ENCODE peak calls at places on chromosomes 11 and 22, in seven cellular contexts. Z is endodermal cell, C is GM13977, T is EH, S is germinal center, O is IMR-90, L is T1000. P is an unnamed sample.

GRCh38 chr22:19955241-19956128 is 13.9 kb upstream of the TXNRD2 start:
- DNase-seq in L (no peak), T (no peak), C (no peak), O (no peak), S (no peak), Z (peak), P (no peak)

GRCh38 chr11:117833401-117833891 is 8.9 kb upstream of the FXYD2 start:
- DNase-seq in L (no peak), T (no peak), O (no peak), S (no peak), C (no peak), Z (peak), P (no peak)

GRCh38 chr11:8671242-8671641 is 11.2 kb downstream of the TRIM66 start:
- DNase-seq in O (peak), C (no peak), L (peak), Z (peak), S (no peak), T (peak), P (peak)

GRCh38 chr11:123405123-123405592 is 24.9 kb upstream of the GRAMD1B start:
- DNase-seq in L (no peak), Z (peak), C (no peak), T (peak), S (no peak), O (no peak), P (no peak)

GRCh38 chr11:35990816-35991215 is 47.0 kb downstream of the LDLRAD3 start:
- DNase-seq in S (no peak), C (no peak), T (no peak), Z (no peak), L (no peak), O (no peak), P (no peak)

GRCh38 chr11:18371279-18371678 is 23.1 kb upstream of the LDHA start:
- DNase-seq in S (no peak), Z (no peak), L (no peak), O (no peak), T (no peak), C (no peak), P (no peak)

GRCh38 chr11:118956847-118957469 is 860 bp downstream of the UPK2 start:
- DNase-seq in T (no peak), C (no peak), L (no peak), S (no peak), O (no peak), Z (no peak), P (no peak)

GRCh38 chr11:37812281-37812880 is 1214.3 kb upstream of the RAG2 start:
- DNase-seq in S (no peak), C (no peak), Z (peak), T (no peak), O (no peak), L (no peak), P (no peak)

GRCh38 chr11:100991541-100991940 is 138.1 kb downstream of the PGR start:
- DNase-seq in Z (no peak), T (peak), O (peak), L (no peak), C (no peak), S (no peak), P (no peak)

GRCh38 chr11:118690553-118691304 is 11.3 kb upstream of the TREH start:
- DNase-seq in Z (no peak), T (no peak), L (no peak), C (no peak), S (no peak), O (no peak), P (no peak)

GRCh38 chr22:40661661-40662060 is 17.6 kb upstream of the MCHR1 start:
- DNase-seq in T (no peak), O (no peak), L (no peak), Z (no peak), C (no peak), S (no peak), P (no peak)

GRCh38 chr11:72039108-72039850 is 40.6 kb downstream of the IL18BP start:
- DNase-seq in T (peak), C (no peak), Z (no peak), L (no peak), S (no peak), O (peak), P (peak)

GRCh38 chr11:44338721-44339529 is 29.0 kb upstream of the ALX4 start:
- DNase-seq in C (no peak), L (no peak), Z (no peak), O (no peak), S (no peak), T (no peak), P (no peak)

GRCh38 chr22:19480173-19480568 is 451 bp downstream of the CDC45 start:
- DNase-seq in C (no peak), Z (no peak), S (no peak), T (no peak), L (no peak), O (no peak), P (no peak)

GRCh38 chr22:27705391-27706080 is 96.0 kb downstream of the MN1 start:
- DNase-seq in T (no peak), O (no peak), S (no peak), C (no peak), L (no peak), Z (no peak), P (no peak)

GRCh38 chr11:109865558-109866186 is 227.5 kb upstream of the ZC3H12C start:
- DNase-seq in O (no peak), T (no peak), C (no peak), S (no peak), L (no peak), Z (peak), P (no peak)

GRCh38 chr11:35235944-35236666 is 97.1 kb downstream of the CD44 start:
- DNase-seq in S (no peak), Z (no peak), L (peak), O (no peak), T (no peak), C (no peak), P (peak)

GRCh38 chr11:69654660-69655478 is 13.9 kb downstream of the CCND1 start:
- DNase-seq in L (peak), Z (peak), S (no peak), C (no peak), O (peak), T (peak), P (no peak)

GRCh38 chr11:131064373-131064991 is 148.2 kb upstream of the SNX19 start:
- DNase-seq in Z (peak), O (peak), L (no peak), T (peak), C (peak), S (peak), P (peak)

GRCh38 chr11:46920709-46921108 is 2.4 kb upstream of the LRP4 start:
- DNase-seq in S (no peak), L (peak), Z (no peak), T (peak), O (peak), C (no peak), P (peak)

GRCh38 chr11:66082936-66083698 is 13.0 kb downstream of the PACS1 start:
- DNase-seq in T (peak), S (no peak), Z (no peak), L (no peak), O (no peak), C (no peak), P (peak)

GRCh38 chr22:25334091-25334490 is 114.7 kb downstream of the CRYBB2 start:
- DNase-seq in O (peak), S (peak), C (no peak), T (no peak), Z (peak), L (no peak), P (peak)

GRCh38 chr11:19116971-19117759 is at the start of gene ZDHHC13:
- DNase-seq in O (peak), S (peak), C (peak), L (peak), Z (peak), T (peak), P (peak)

GRCh38 chr22:47053013-47053864 is 290.8 kb downstream of the TBC1D22A start:
- DNase-seq in L (no peak), T (no peak), Z (no peak), C (no peak), O (no peak), S (no peak), P (no peak)

GRCh38 chr11:121449123-121449522 is 3.0 kb upstream of the SORL1 start:
- DNase-seq in L (no peak), C (no peak), Z (no peak), T (no peak), O (no peak), S (no peak), P (no peak)

GRCh38 chr22:45531944-45532631 is 29.4 kb downstream of the FBLN1 start:
- DNase-seq in O (no peak), C (no peak), S (no peak), Z (no peak), T (no peak), L (no peak), P (no peak)

GRCh38 chr11:117823294-117823940 is 1.1 kb downstream of the FXYD2 start:
- DNase-seq in C (peak), L (no peak), S (no peak), O (no peak), T (no peak), Z (peak), P (no peak)

GRCh38 chr11:19868871-19869270 is 156.2 kb downstream of the NAV2 start:
- DNase-seq in C (no peak), S (no peak), T (no peak), Z (no peak), L (no peak), O (peak), P (no peak)

GRCh38 chr11:32333335-32333991 is 101.9 kb downstream of the WT1 start:
- DNase-seq in O (peak), T (peak), C (peak), Z (peak), S (peak), L (no peak), P (peak)

GRCh38 chr11:120054016-120054752 is 83.7 kb downstream of the TRIM29 start:
- DNase-seq in S (no peak), O (no peak), L (no peak), T (no peak), C (no peak), Z (peak), P (no peak)

GRCh38 chr22:29344137-29344536 is 28.6 kb upstream of the RASL10A start:
- DNase-seq in O (peak), S (no peak), L (peak), C (no peak), T (peak), Z (no peak), P (peak)

GRCh38 chr22:33049125-33049729 is 9.0 kb downstream of the SYN3 start:
- DNase-seq in S (peak), Z (peak), O (peak), L (no peak), C (peak), T (peak), P (peak)

GRCh38 chr11:108405706-108406105 is 61.6 kb downstream of the C11orf65 start:
- DNase-seq in Z (no peak), L (no peak), S (no peak), O (peak), C (no peak), T (peak), P (peak)

GRCh38 chr11:33867996-33868645 is 23.8 kb downstream of the LMO2 start:
- DNase-seq in S (peak), O (no peak), C (no peak), Z (no peak), T (no peak), L (no peak), P (no peak)

GRCh38 chr22:22406445-22406844 is 102.1 kb downstream of the ZNF280B start:
- DNase-seq in S (no peak), O (no peak), T (no peak), C (no peak), Z (no peak), L (no peak), P (no peak)

GRCh38 chr11:62710001-62710345 is 2.5 kb downstream of the GNG3 start:
- DNase-seq in Z (no peak), T (peak), O (no peak), S (no peak), C (peak), L (no peak), P (peak)

GRCh38 chr11:63749624-63750023 is 19.0 kb downstream of the ZFTA start:
- DNase-seq in Z (no peak), T (no peak), O (no peak), L (no peak), C (no peak), S (no peak), P (no peak)

GRCh38 chr11:90656171-90656570 is 433.3 kb upstream of the CHORDC1 start:
- DNase-seq in C (no peak), Z (no peak), T (no peak), L (no peak), S (no peak), O (no peak), P (no peak)

GRCh38 chr22:42338502-42338901 is 68.0 kb upstream of the TCF20 start:
- DNase-seq in L (no peak), Z (no peak), S (no peak), O (no peak), C (no peak), T (no peak), P (no peak)